ENCODE peak calls at places on chromosomes 7 and 10, in four cellular contexts. R is HFF-Myc, T is coronary artery, N is lower lobe of right lung. Z is an unnamed sample.

GRCh38 chr7:137421389-137421788 is 77.9 kb upstream of the PTN start:
- DNase-seq in R (no peak), T (no peak), N (no peak), Z (no peak)

GRCh38 chr10:688621-689426 is 644 bp downstream of the DIP2C start:
- DNase-seq in R (no peak), T (no peak), N (no peak), Z (peak)

GRCh38 chr10:90862908-90863514 is 5.2 kb upstream of the HTR7 start:
- DNase-seq in R (no peak), T (no peak), N (no peak), Z (no peak)

GRCh38 chr10:13690281-13690825 is 103.6 kb downstream of the PRPF18 start:
- DNase-seq in R (no peak), T (no peak), N (no peak), Z (peak)

GRCh38 chr10:58438340-58438739 is 53.1 kb downstream of the TFAM start:
- DNase-seq in R (no peak), T (no peak), N (no peak), Z (no peak)

GRCh38 chr7:40213856-40214255 is 79.1 kb downstream of the SUGCT start:
- DNase-seq in R (no peak), T (no peak), N (no peak), Z (no peak)

GRCh38 chr10:82041018-82041417 is 166.0 kb downstream of the NRG3 start:
- DNase-seq in R (no peak), T (no peak), N (no peak), Z (no peak)

GRCh38 chr10:106711313-106711906 is 453.1 kb downstream of the SORCS1 start:
- DNase-seq in R (peak), T (no peak), N (peak), Z (no peak)

GRCh38 chr10:74880041-74880440 is 53.6 kb downstream of the KAT6B start:
- DNase-seq in R (no peak), T (no peak), N (no peak), Z (no peak)

GRCh38 chr7:159098795-159099194 is 45.9 kb downstream of the VIPR2 start:
- DNase-seq in R (no peak), T (peak), N (no peak), Z (peak)

GRCh38 chr7:1743481-1744230 is 73.6 kb downstream of the ELFN1 start:
- DNase-seq in R (no peak), T (no peak), N (no peak), Z (no peak)

GRCh38 chr10:12656518-12657142 is 307.3 kb downstream of the CAMK1D start:
- DNase-seq in R (peak), T (no peak), N (no peak), Z (no peak)

GRCh38 chr10:43905502-43906236 is 257.0 kb upstream of the ZNF32 start:
- DNase-seq in R (no peak), T (no peak), N (no peak), Z (no peak)

GRCh38 chr10:43785252-43785651 is 136.6 kb upstream of the ZNF32 start:
- DNase-seq in R (no peak), T (no peak), N (no peak), Z (no peak)

GRCh38 chr10:14603539-14604102 is 171.1 kb downstream of the FAM107B start:
- DNase-seq in R (no peak), T (no peak), N (no peak), Z (no peak)

GRCh38 chr10:126867567-126868365 is 37.5 kb upstream of the DOCK1 start:
- DNase-seq in R (peak), T (peak), N (no peak), Z (no peak)

GRCh38 chr10:4352566-4352961 is 473.4 kb upstream of the AKR1E2 start:
- DNase-seq in R (no peak), T (no peak), N (no peak), Z (no peak)

GRCh38 chr7:125643302-125643701 is 713.7 kb upstream of the POT1 start:
- DNase-seq in R (no peak), T (no peak), N (no peak), Z (no peak)

GRCh38 chr10:31404640-31405039 is 85.6 kb downstream of the ZEB1 start:
- DNase-seq in R (no peak), T (no peak), N (no peak), Z (no peak)

GRCh38 chr7:45421096-45421495 is 153.1 kb upstream of the ADCY1 start:
- DNase-seq in R (no peak), T (no peak), N (no peak), Z (no peak)

GRCh38 chr7:36305648-36306047 is 84.0 kb upstream of the ANLN start:
- DNase-seq in R (no peak), T (peak), N (no peak), Z (peak)

GRCh38 chr7:148124477-148124876 is 466.1 kb upstream of the C7orf33 start:
- DNase-seq in R (no peak), T (no peak), N (no peak), Z (no peak)

GRCh38 chr7:158849553-158850389 is 6.6 kb upstream of the DYNC2I1 start:
- DNase-seq in R (no peak), T (no peak), N (no peak), Z (no peak)

DNA sequence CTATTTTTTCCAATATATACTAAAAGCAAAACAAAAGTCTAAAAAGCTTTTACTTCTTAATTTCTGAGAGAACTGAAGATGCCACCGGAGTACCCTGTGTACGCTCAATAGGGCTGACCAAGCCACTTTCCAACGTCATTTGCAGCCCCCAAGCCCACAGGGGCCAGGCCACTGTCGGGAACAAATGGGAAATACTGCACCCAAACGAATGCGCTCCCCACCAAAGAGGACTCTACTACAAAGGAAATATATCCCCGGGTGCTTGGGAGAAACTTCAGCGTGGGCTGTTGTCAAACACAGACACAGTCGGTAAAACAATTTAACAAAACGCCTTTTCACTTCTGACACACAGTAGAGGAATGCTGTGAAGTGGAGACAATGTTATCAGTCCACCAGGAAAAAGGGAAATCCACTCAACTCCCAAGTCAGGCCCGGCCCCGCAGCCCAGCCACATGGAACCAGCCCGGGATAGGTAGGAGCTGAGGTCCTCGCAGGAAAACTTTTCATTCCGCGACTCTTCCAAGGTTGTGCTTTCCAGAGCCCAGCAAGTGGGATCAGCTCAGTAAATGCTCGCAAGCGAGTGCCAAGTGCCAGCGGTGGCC is 1.4 kb downstream of the PARD3 start:
- DNase-seq in R (no peak), T (no peak), N (no peak), Z (no peak)
- TF ChIP-seq CTCF in R (no peak), T (no peak), N (no peak), Z (no peak)

GRCh38 chr7:130490287-130490686 is 1.6 kb upstream of the MEST start:
- DNase-seq in R (no peak), T (no peak), N (no peak), Z (no peak)
- TF ChIP-seq CTCF in R (no peak), T (no peak), N (no peak), Z (no peak)

GRCh38 chr7:30743371-30744074 is 8.4 kb upstream of the INMT start:
- DNase-seq in R (no peak), T (no peak), N (no peak), Z (no peak)
- TF ChIP-seq CTCF in R (peak), T (no peak), N (peak), Z (peak)

GRCh38 chr7:135164357-135165021 is 6.0 kb downstream of the CYREN start:
- DNase-seq in R (no peak), T (no peak), N (no peak), Z (no peak)
- TF ChIP-seq CTCF in R (peak), T (no peak), N (peak), Z (no peak)

GRCh38 chr7:22633954-22634474 is 93.0 kb upstream of the IL6 start:
- DNase-seq in R (no peak), T (no peak), N (no peak), Z (no peak)

GRCh38 chr7:22633286-22633953 is 93.6 kb upstream of the IL6 start:
- DNase-seq in R (no peak), T (no peak), N (no peak), Z (no peak)

GRCh38 chr7:22632674-22633073 is 94.3 kb upstream of the IL6 start:
- DNase-seq in R (no peak), T (no peak), N (no peak), Z (no peak)

GRCh38 chr7:22631730-22632129 is 95.3 kb upstream of the IL6 start:
- DNase-seq in R (no peak), T (no peak), N (no peak), Z (no peak)

DNA sequence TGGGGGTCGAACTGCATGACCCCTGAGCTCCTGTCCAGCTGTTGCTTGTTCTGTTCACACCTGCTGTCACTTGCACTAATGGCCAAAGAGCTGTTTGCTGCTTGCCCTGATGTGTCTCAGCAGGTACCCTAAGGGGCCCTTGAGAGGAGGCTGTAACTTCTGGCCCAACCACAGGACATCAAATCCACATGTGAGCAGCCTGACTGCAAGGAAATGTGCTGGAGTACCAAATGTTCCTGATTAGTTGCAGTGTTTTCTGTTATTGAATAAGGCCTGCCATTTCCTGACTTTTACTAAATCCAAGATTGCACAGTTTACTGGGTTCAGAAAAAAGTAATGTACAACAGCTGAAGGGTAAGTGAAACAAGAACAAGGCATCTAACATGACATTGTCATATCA is 91.7 kb upstream of the IL6 start:
- DNase-seq in R (peak), T (no peak), N (no peak), Z (no peak)
- TF ChIP-seq CTCF in R (no peak), T (no peak), N (no peak), Z (no peak)

GRCh38 chr7:103613655-103614642 is 167.9 kb upstream of the SLC26A5 start:
- DNase-seq in R (no peak), T (no peak), N (no peak), Z (no peak)
- TF ChIP-seq CTCF in R (peak), T (no peak), N (no peak), Z (peak)

DNA sequence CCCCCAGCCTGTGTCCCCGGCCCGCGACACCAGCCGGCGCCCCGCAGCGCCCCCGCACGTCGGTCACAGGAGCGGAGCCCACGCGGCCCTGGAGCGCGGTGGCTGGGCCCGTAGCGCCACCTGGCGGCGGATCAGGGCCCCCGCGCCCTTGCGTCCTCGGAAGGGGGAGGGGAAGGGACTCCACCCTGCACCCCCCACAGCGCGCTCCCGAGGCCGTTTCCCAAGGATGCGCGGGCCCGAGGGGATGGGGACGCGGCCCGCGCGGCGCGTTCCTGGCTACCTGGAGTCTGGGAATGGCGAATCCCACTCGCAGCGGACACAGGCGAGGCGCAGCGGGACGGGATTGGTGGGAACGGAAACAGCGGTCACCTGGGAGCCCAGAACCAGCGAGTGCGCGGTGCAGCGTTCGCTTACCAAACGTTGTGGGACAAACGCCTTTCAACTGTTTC is 23.8 kb upstream of the MKI67 start:
- DNase-seq in R (peak), T (no peak), N (peak), Z (peak)
- TF ChIP-seq CTCF in R (peak), T (peak), N (peak), Z (peak)

DNA sequence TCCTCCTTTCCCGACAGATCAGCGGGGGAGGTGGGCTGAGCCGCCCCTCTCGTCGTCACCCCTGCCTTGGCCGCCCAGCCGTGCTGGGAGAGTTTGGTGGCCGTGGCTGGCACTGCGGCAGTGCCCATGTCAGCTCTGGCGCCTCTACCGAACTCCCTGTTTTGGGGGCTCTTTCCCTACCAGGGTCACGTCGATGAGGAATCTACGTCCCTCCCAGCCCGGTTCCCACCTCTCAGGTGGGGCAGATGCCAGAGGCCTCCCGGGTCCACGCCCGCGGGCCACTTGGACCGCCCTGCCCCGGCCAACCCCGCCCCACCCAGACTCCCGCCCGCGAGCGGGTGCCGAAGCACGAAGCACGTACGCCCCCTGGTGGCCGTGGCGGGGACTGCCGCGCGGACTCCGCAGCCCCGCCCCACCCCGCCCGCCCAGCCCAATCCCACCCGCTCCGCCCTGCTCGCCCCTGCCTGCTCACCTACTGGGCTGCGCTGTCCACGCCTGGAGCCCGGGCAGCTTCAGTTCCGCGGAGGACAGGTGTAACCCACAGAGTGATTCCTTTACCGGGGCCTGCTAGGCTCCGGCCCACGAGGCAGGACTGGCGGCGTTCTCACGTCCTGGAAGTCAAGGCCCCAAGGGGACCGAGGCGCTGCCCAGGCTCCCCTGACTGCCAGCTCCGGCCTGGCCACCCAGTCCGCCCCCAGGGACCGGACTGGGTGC is 127.0 kb downstream of the UBE2H start:
- DNase-seq in R (no peak), T (peak), N (peak), Z (no peak)
- TF ChIP-seq CTCF in R (peak), T (peak), N (peak), Z (peak)

GRCh38 chr7:99409192-99409572 is 413 bp downstream of the BUD31 start:
- DNase-seq in R (no peak), T (no peak), N (no peak), Z (no peak)
- TF ChIP-seq CTCF in R (no peak), T (no peak), N (no peak), Z (no peak)

Z was measured in chondrocyte.